ENCODE peak calls at places on chromosomes 1 and 21, in ten cellular contexts. G, C, T, H, P, B, L, N, Y and D are unnamed samples.
A peak's percentile ranks its signal among the peaks of the same experiment; 100 is the strongest.

GRCh38 chr1:79899914-79900313 is 893.4 kb upstream of the ADGRL4 start:
- DNase-seq in B (no peak), C (no peak), P (peak; percentile 99), N (no peak), T (no peak), L (peak; percentile 64), H (peak; percentile 99), Y (peak; percentile 77), G (no peak), D (no peak)

GRCh38 chr1:211735208-211736170 is 60.1 kb upstream of the NEK2 start:
- DNase-seq in B (no peak), L (peak; percentile 82), T (no peak), Y (peak; percentile 76), N (peak; percentile 33), P (peak; percentile 92), H (peak; percentile 78), G (no peak), C (peak; percentile 96), D (no peak)

GRCh38 chr1:194693244-194693643 is 1506.8 kb upstream of the B3GALT2 start:
- DNase-seq in Y (no peak), T (no peak), B (no peak), G (no peak), H (no peak), N (no peak), P (no peak), C (no peak), L (no peak), D (no peak)

GRCh38 chr1:53631622-53632310 is 107.2 kb downstream of the GLIS1 start:
- DNase-seq in L (no peak), P (no peak), H (no peak), B (no peak), C (no peak), Y (no peak), G (no peak), T (no peak), N (no peak), D (no peak)

GRCh38 chr1:30134466-30135217 is 588.7 kb downstream of the MATN1 start:
- DNase-seq in T (no peak), H (no peak), Y (no peak), B (no peak), N (no peak), P (no peak), C (no peak), L (no peak), G (no peak), D (no peak)

GRCh38 chr1:64962447-64962846 is 3.9 kb downstream of the JAK1 start:
- DNase-seq in C (no peak), N (no peak), G (no peak), T (no peak), H (no peak), L (no peak), P (no peak), Y (no peak), B (no peak), D (no peak)

GRCh38 chr1:53586765-53587164 is 127.6 kb downstream of the DMRTB1 start:
- DNase-seq in L (no peak), B (no peak), P (no peak), N (no peak), C (no peak), G (no peak), Y (no peak), H (no peak), T (no peak), D (no peak)

GRCh38 chr1:67559222-67559700 is 125.7 kb upstream of the GADD45A start:
- DNase-seq in C (no peak), N (peak; percentile 74), B (no peak), T (no peak), H (peak; percentile 76), G (no peak), L (peak; percentile 71), P (peak; percentile 74), Y (peak; percentile 65), D (no peak)

GRCh38 chr1:12078938-12079861 is 16.1 kb downstream of the TNFRSF8 start:
- DNase-seq in L (peak; percentile 74), N (peak; percentile 40), P (peak; percentile 40), T (no peak), B (peak; percentile 13), C (peak; percentile 64), Y (peak; percentile 65), G (peak; percentile 25), H (peak; percentile 55), D (peak; percentile 9)

GRCh38 chr1:45583666-45584350 is at the start of gene NASP:
- DNase-seq in N (peak; percentile 91), T (peak; percentile 88), P (peak; percentile 70), B (peak; percentile 77), C (peak; percentile 78), H (peak; percentile 73), L (peak; percentile 90), G (peak; percentile 88), Y (peak; percentile 91), D (peak; percentile 90)

GRCh38 chr1:195580988-195581387 is 1027.3 kb downstream of the KCNT2 start:
- DNase-seq in P (no peak), L (no peak), N (no peak), G (no peak), C (no peak), H (no peak), Y (no peak), B (no peak), T (no peak), D (no peak)

GRCh38 chr1:40309374-40310128 is 7.5 kb downstream of the COL9A2 start:
- DNase-seq in B (no peak), Y (no peak), L (no peak), N (no peak), C (no peak), G (no peak), T (no peak), P (peak; percentile 78), H (no peak), D (no peak)

GRCh38 chr21:45972716-45973474 is 8.7 kb upstream of the COL6A1 start:
- DNase-seq in N (peak; percentile 88), Y (peak; percentile 76), G (no peak), P (peak; percentile 85), B (peak; percentile 5), T (no peak), H (peak; percentile 92), C (no peak), L (peak; percentile 75), D (no peak)

GRCh38 chr1:40861227-40862003 is 748 bp downstream of the CITED4 start:
- DNase-seq in G (no peak), H (peak; percentile 35), N (peak; percentile 68), B (no peak), L (peak; percentile 40), Y (peak; percentile 67), T (peak; percentile 14), P (peak; percentile 58), C (no peak), D (no peak)

GRCh38 chr21:45877821-45878469 is 103.6 kb upstream of the COL6A1 start:
- DNase-seq in L (peak; percentile 52), H (peak; percentile 40), B (no peak), P (no peak), Y (no peak), G (no peak), C (no peak), T (no peak), N (peak; percentile 9), D (no peak)